ENCODE peak calls at places on chromosomes 12 and 14, in eight cellular contexts. G is neural progenitor cell; N is GM23338; D is Calu3; M is AG10803; L is omental fat pad; O is activated CD4-positive, alpha-beta T cell treated with anti-CD3 and anti-CD28 coated beads for 48 hours; Q is AG09319. Z is an unnamed sample.

GRCh38 chr12:106304001-106304421 is 1.5 kb downstream of the TCP11L2 start:
- DNase-seq in L (no peak), O (peak; percentile 9), Q (no peak), M (peak; percentile 61), D (no peak), N (no peak), G (peak; percentile 12), Z (no peak)

GRCh38 chr12:121748218-121748570 is 35.6 kb downstream of the TMEM120B start:
- DNase-seq in L (no peak), N (peak; percentile 41), D (no peak), G (no peak), Q (no peak), O (no peak), M (no peak), Z (no peak)

GRCh38 chr12:63179224-63179623 is 28.2 kb upstream of the AVPR1A start:
- DNase-seq in M (no peak), N (no peak), D (no peak), O (no peak), Q (no peak), L (no peak), G (no peak), Z (no peak)

GRCh38 chr12:13980548-13981295 is 680 bp downstream of the GRIN2B start:
- DNase-seq in L (no peak), O (peak; percentile 3), N (peak; percentile 60), G (peak; percentile 64), M (no peak), D (peak; percentile 15), Q (no peak), Z (peak; percentile 41)

GRCh38 chr12:38872181-38872580 is 33.2 kb downstream of the CPNE8 start:
- DNase-seq in N (no peak), L (no peak), M (no peak), Q (no peak), O (no peak), G (no peak), D (no peak), Z (no peak)

GRCh38 chr14:92121207-92121669 is 268 bp downstream of the NDUFB1 start:
- DNase-seq in G (peak; percentile 57), M (peak; percentile 38), Q (no peak), L (peak; percentile 32), N (peak; percentile 56), O (no peak), D (no peak), Z (no peak)

GRCh38 chr12:108949976-108950375 is 70.1 kb downstream of the DAO start:
- DNase-seq in O (no peak), M (no peak), D (no peak), Q (no peak), L (no peak), G (no peak), N (no peak), Z (no peak)

GRCh38 chr12:92036771-92037453 is 108.7 kb downstream of the BTG1 start:
- DNase-seq in M (peak; percentile 73), O (no peak), D (peak; percentile 12), N (no peak), Q (peak; percentile 92), L (no peak), G (no peak), Z (no peak)

GRCh38 chr14:76262591-76262990 is 110.9 kb downstream of the GPATCH2L start:
- DNase-seq in Q (no peak), G (no peak), D (no peak), M (no peak), L (no peak), O (no peak), N (no peak), Z (no peak)

GRCh38 chr12:128791395-128792322 is 32.1 kb downstream of the SLC15A4 start:
- DNase-seq in Q (no peak), D (peak; percentile 11), O (no peak), N (no peak), L (no peak), G (no peak), M (no peak), Z (no peak)

GRCh38 chr12:51943346-51943745 is 8.2 kb upstream of the ACVR1B start:
- DNase-seq in D (no peak), O (no peak), G (no peak), L (no peak), M (no peak), N (no peak), Q (no peak), Z (no peak)

GRCh38 chr12:52655251-52655650 is 3.2 kb upstream of the KRT2 start:
- DNase-seq in Q (no peak), N (no peak), O (no peak), M (no peak), G (no peak), L (no peak), D (no peak), Z (no peak)

GRCh38 chr14:105064721-105065143 is 498 bp downstream of the GPR132 start:
- DNase-seq in L (no peak), Q (no peak), D (peak; percentile 65), O (peak; percentile 53), N (no peak), G (peak; percentile 52), M (no peak), Z (no peak)

GRCh38 chr14:100740196-100740825 is 13.6 kb downstream of the DLK1 start:
- DNase-seq in D (no peak), G (no peak), L (peak; percentile 14), O (no peak), M (no peak), N (no peak), Q (no peak), Z (no peak)

Z was measured in mesendoderm.